ENCODE peak calls at places on chromosomes 3 and 15, in ten cellular contexts. One of them, this sample, is unnamed. For H3K4me1, the result is how much of the 10 kb centered on the place peaks cover.

GRCh38 chr3:23396746-23397145 is 193.6 kb downstream of the UBE2E2 start:
- DNase-seq in HepG2: no peak
- DNase-seq in adrenal gland: no peak
- DNase-seq in ovary: no peak
- DNase-seq in GM12878: no peak
- DNase-seq in gastrocnemius medialis: no peak
- DNase-seq in IMR-90: no peak
- DNase-seq in tibial nerve: no peak
- DNase-seq in Peyer's patch: no peak
- DNase-seq in A549: no peak
- DNase-seq in this sample: no peak

GRCh38 chr15:42064271-42064670 is 30.1 kb downstream of the PLA2G4D start:
- DNase-seq in HepG2: no peak
- DNase-seq in adrenal gland: no peak
- DNase-seq in ovary: no peak
- DNase-seq in GM12878: no peak
- DNase-seq in gastrocnemius medialis: no peak
- DNase-seq in IMR-90: no peak
- DNase-seq in tibial nerve: no peak
- DNase-seq in Peyer's patch: no peak
- DNase-seq in A549: no peak
- DNase-seq in this sample: no peak

GRCh38 chr15:71189723-71190122 is 74.5 kb downstream of the THSD4 start:
- DNase-seq in HepG2: no peak
- DNase-seq in adrenal gland: no peak
- DNase-seq in ovary: no peak
- DNase-seq in GM12878: no peak
- DNase-seq in gastrocnemius medialis: no peak
- DNase-seq in IMR-90: peak
- DNase-seq in tibial nerve: no peak
- DNase-seq in Peyer's patch: no peak
- DNase-seq in A549: no peak
- DNase-seq in this sample: no peak

GRCh38 chr3:61521229-61521628 is 40.1 kb upstream of the PTPRG start:
- DNase-seq in HepG2: no peak
- DNase-seq in adrenal gland: no peak
- DNase-seq in ovary: no peak
- DNase-seq in GM12878: peak
- DNase-seq in gastrocnemius medialis: no peak
- DNase-seq in IMR-90: no peak
- DNase-seq in tibial nerve: no peak
- DNase-seq in Peyer's patch: no peak
- DNase-seq in A549: no peak
- DNase-seq in this sample: no peak

GRCh38 chr3:141421639-141422319 is 53.5 kb downstream of the ZBTB38 start:
- DNase-seq in HepG2: no peak
- DNase-seq in adrenal gland: no peak
- DNase-seq in ovary: no peak
- DNase-seq in GM12878: no peak
- DNase-seq in gastrocnemius medialis: no peak
- DNase-seq in IMR-90: peak
- DNase-seq in tibial nerve: no peak
- DNase-seq in Peyer's patch: no peak
- DNase-seq in A549: peak
- DNase-seq in this sample: no peak

GRCh38 chr3:141493152-141493551 is 6.3 kb downstream of the RASA2 start:
- DNase-seq in HepG2: no peak
- DNase-seq in adrenal gland: no peak
- DNase-seq in ovary: no peak
- DNase-seq in GM12878: no peak
- DNase-seq in gastrocnemius medialis: no peak
- DNase-seq in IMR-90: no peak
- DNase-seq in tibial nerve: no peak
- DNase-seq in Peyer's patch: no peak
- DNase-seq in A549: no peak
- DNase-seq in this sample: no peak

GRCh38 chr3:46187876-46188275 is 20.2 kb downstream of the CCR1 start:
- DNase-seq in HepG2: no peak
- DNase-seq in adrenal gland: no peak
- DNase-seq in ovary: no peak
- DNase-seq in GM12878: no peak
- DNase-seq in gastrocnemius medialis: no peak
- DNase-seq in IMR-90: peak
- DNase-seq in tibial nerve: no peak
- DNase-seq in Peyer's patch: no peak
- DNase-seq in A549: peak
- DNase-seq in this sample: no peak

GRCh38 chr15:74315626-74316025 is 51.8 kb downstream of the CYP11A1 start:
- DNase-seq in HepG2: no peak
- DNase-seq in adrenal gland: no peak
- DNase-seq in ovary: no peak
- DNase-seq in GM12878: peak
- DNase-seq in gastrocnemius medialis: no peak
- DNase-seq in IMR-90: no peak
- DNase-seq in tibial nerve: no peak
- DNase-seq in Peyer's patch: no peak
- DNase-seq in A549: no peak
- DNase-seq in this sample: no peak

GRCh38 chr15:31405200-31405929 is 78.7 kb downstream of the KLF13 start:
- DNase-seq in HepG2: peak
- DNase-seq in adrenal gland: no peak
- DNase-seq in ovary: no peak
- DNase-seq in GM12878: no peak
- DNase-seq in gastrocnemius medialis: no peak
- DNase-seq in IMR-90: peak
- DNase-seq in tibial nerve: no peak
- DNase-seq in Peyer's patch: no peak
- DNase-seq in A549: peak
- DNase-seq in this sample: no peak

GRCh38 chr3:194617827-194618226 is 15.4 kb downstream of the TMEM44 start:
- DNase-seq in HepG2: no peak
- DNase-seq in adrenal gland: no peak
- DNase-seq in ovary: no peak
- DNase-seq in GM12878: no peak
- DNase-seq in gastrocnemius medialis: no peak
- DNase-seq in IMR-90: peak
- DNase-seq in tibial nerve: no peak
- DNase-seq in Peyer's patch: no peak
- DNase-seq in A549: no peak
- DNase-seq in this sample: no peak

GRCh38 chr3:52527732-52528595 is 5.7 kb downstream of the NT5DC2 start:
- DNase-seq in HepG2: no peak
- DNase-seq in adrenal gland: no peak
- DNase-seq in ovary: peak
- DNase-seq in GM12878: no peak
- DNase-seq in gastrocnemius medialis: no peak
- DNase-seq in IMR-90: no peak
- DNase-seq in tibial nerve: peak
- DNase-seq in Peyer's patch: peak
- DNase-seq in A549: no peak
- DNase-seq in this sample: no peak
- H3K4me1 ChIP-seq in HepG2: under half
- H3K4me1 ChIP-seq in adrenal gland: half or more
- H3K4me1 ChIP-seq in ovary: under half
- H3K4me1 ChIP-seq in GM12878: under half
- H3K4me1 ChIP-seq in gastrocnemius medialis: under half
- H3K4me1 ChIP-seq in IMR-90: under half
- H3K4me1 ChIP-seq in tibial nerve: under half
- H3K4me1 ChIP-seq in Peyer's patch: under half
- H3K4me1 ChIP-seq in A549: under half
- H3K4me1 ChIP-seq in this sample: half or more

GRCh38 chr15:43107741-43108140 is 1.9 kb upstream of the UBR1 start:
- DNase-seq in HepG2: no peak
- DNase-seq in adrenal gland: no peak
- DNase-seq in ovary: no peak
- DNase-seq in GM12878: no peak
- DNase-seq in gastrocnemius medialis: no peak
- DNase-seq in IMR-90: no peak
- DNase-seq in tibial nerve: no peak
- DNase-seq in Peyer's patch: no peak
- DNase-seq in A549: no peak
- DNase-seq in this sample: no peak

GRCh38 chr15:43104426-43104825 is 1.4 kb downstream of the UBR1 start:
- DNase-seq in HepG2: peak
- DNase-seq in adrenal gland: no peak
- DNase-seq in ovary: no peak
- DNase-seq in GM12878: no peak
- DNase-seq in gastrocnemius medialis: no peak
- DNase-seq in IMR-90: peak
- DNase-seq in tibial nerve: no peak
- DNase-seq in Peyer's patch: no peak
- DNase-seq in A549: no peak
- DNase-seq in this sample: no peak

GRCh38 chr15:43105077-43105769 is 615 bp downstream of the UBR1 start:
- DNase-seq in HepG2: peak
- DNase-seq in adrenal gland: peak
- DNase-seq in ovary: no peak
- DNase-seq in GM12878: no peak
- DNase-seq in gastrocnemius medialis: no peak
- DNase-seq in IMR-90: peak
- DNase-seq in tibial nerve: no peak
- DNase-seq in Peyer's patch: peak
- DNase-seq in A549: peak
- DNase-seq in this sample: no peak

GRCh38 chr15:43106486-43106829 is 620 bp upstream of the UBR1 start:
- DNase-seq in HepG2: no peak
- DNase-seq in adrenal gland: no peak
- DNase-seq in ovary: no peak
- DNase-seq in GM12878: no peak
- DNase-seq in gastrocnemius medialis: no peak
- DNase-seq in IMR-90: no peak
- DNase-seq in tibial nerve: no peak
- DNase-seq in Peyer's patch: no peak
- DNase-seq in A549: no peak
- DNase-seq in this sample: no peak

GRCh38 chr15:43105778-43106485 is at the start of gene UBR1:
- DNase-seq in HepG2: peak
- DNase-seq in adrenal gland: peak
- DNase-seq in ovary: peak
- DNase-seq in GM12878: peak
- DNase-seq in gastrocnemius medialis: peak
- DNase-seq in IMR-90: peak
- DNase-seq in tibial nerve: peak
- DNase-seq in Peyer's patch: peak
- DNase-seq in A549: peak
- DNase-seq in this sample: peak
- TF ChIP-seq POLR2A in HepG2: peak
- TF ChIP-seq POLR2A in adrenal gland: peak
- TF ChIP-seq POLR2A in ovary: peak
- TF ChIP-seq POLR2A in GM12878: peak
- TF ChIP-seq POLR2A in gastrocnemius medialis: peak
- TF ChIP-seq POLR2A in IMR-90: peak
- TF ChIP-seq POLR2A in tibial nerve: peak
- TF ChIP-seq POLR2A in Peyer's patch: no peak
- TF ChIP-seq POLR2A in A549: peak
- TF ChIP-seq POLR2A in this sample: peak

GRCh38 chr15:90418627-90419026 is 30.6 kb downstream of the IQGAP1 start:
- DNase-seq in HepG2: no peak
- DNase-seq in adrenal gland: no peak
- DNase-seq in ovary: no peak
- DNase-seq in GM12878: no peak
- DNase-seq in gastrocnemius medialis: no peak
- DNase-seq in IMR-90: no peak
- DNase-seq in tibial nerve: no peak
- DNase-seq in Peyer's patch: no peak
- DNase-seq in A549: no peak
- DNase-seq in this sample: no peak

GRCh38 chr15:90413411-90414379 is 25.7 kb downstream of the IQGAP1 start:
- DNase-seq in HepG2: no peak
- DNase-seq in adrenal gland: peak
- DNase-seq in ovary: no peak
- DNase-seq in GM12878: no peak
- DNase-seq in gastrocnemius medialis: no peak
- DNase-seq in IMR-90: peak
- DNase-seq in tibial nerve: no peak
- DNase-seq in Peyer's patch: no peak
- DNase-seq in A549: peak
- DNase-seq in this sample: no peak

GRCh38 chr15:90412356-90413194 is 24.5 kb downstream of the IQGAP1 start:
- DNase-seq in HepG2: no peak
- DNase-seq in adrenal gland: peak
- DNase-seq in ovary: no peak
- DNase-seq in GM12878: peak
- DNase-seq in gastrocnemius medialis: no peak
- DNase-seq in IMR-90: peak
- DNase-seq in tibial nerve: no peak
- DNase-seq in Peyer's patch: no peak
- DNase-seq in A549: peak
- DNase-seq in this sample: no peak

GRCh38 chr15:90411176-90411575 is 23.1 kb downstream of the IQGAP1 start:
- DNase-seq in HepG2: no peak
- DNase-seq in adrenal gland: no peak
- DNase-seq in ovary: no peak
- DNase-seq in GM12878: no peak
- DNase-seq in gastrocnemius medialis: no peak
- DNase-seq in IMR-90: no peak
- DNase-seq in tibial nerve: no peak
- DNase-seq in Peyer's patch: no peak
- DNase-seq in A549: no peak
- DNase-seq in this sample: no peak

DNA sequence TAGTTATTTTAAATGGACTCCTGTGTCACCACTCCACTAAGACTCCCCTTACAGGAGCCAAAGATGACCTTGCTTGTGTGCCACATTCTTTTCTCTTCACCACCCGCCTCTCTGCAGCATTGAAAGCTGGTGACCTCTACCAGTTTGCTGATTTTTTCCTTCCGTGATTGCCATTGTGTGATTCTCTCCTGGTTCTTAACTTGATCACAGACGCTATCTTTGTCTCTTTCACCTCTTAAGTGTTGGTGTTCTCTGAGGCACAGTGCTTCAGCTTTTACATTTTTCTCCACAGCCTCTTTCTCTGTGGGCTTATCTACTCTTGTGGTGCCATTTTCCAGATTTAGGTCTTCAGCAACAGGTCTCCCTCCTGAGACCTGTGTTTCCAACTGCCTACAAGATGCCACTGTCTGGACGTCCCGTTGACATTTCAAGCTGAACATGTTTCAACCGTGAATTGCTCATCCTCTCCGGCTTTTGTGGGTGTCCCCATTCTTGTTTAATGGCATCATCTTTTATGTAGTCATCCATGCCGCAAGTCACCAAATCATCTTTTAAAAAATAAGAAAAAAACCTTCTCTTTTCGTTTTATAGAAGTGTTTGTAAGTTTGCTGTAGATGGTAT is 26.5 kb downstream of the IQGAP1 start:
- DNase-seq in HepG2: no peak
- DNase-seq in adrenal gland: peak
- DNase-seq in ovary: no peak
- DNase-seq in GM12878: no peak
- DNase-seq in gastrocnemius medialis: no peak
- DNase-seq in IMR-90: peak
- DNase-seq in tibial nerve: no peak
- DNase-seq in Peyer's patch: no peak
- DNase-seq in A549: peak
- DNase-seq in this sample: no peak
- H3K4me1 ChIP-seq in HepG2: under half
- H3K4me1 ChIP-seq in adrenal gland: half or more
- H3K4me1 ChIP-seq in ovary: under half
- H3K4me1 ChIP-seq in GM12878: under half
- H3K4me1 ChIP-seq in gastrocnemius medialis: half or more
- H3K4me1 ChIP-seq in IMR-90: under half
- H3K4me1 ChIP-seq in tibial nerve: under half
- H3K4me1 ChIP-seq in Peyer's patch: under half
- H3K4me1 ChIP-seq in A549: half or more
- H3K4me1 ChIP-seq in this sample: half or more

GRCh38 chr3:40524571-40525285 is at the start of gene ZNF621:
- DNase-seq in HepG2: peak
- DNase-seq in adrenal gland: peak
- DNase-seq in ovary: peak
- DNase-seq in GM12878: peak
- DNase-seq in gastrocnemius medialis: peak
- DNase-seq in IMR-90: peak
- DNase-seq in tibial nerve: peak
- DNase-seq in Peyer's patch: peak
- DNase-seq in A549: peak
- DNase-seq in this sample: peak
- TF ChIP-seq POLR2A in HepG2: peak
- TF ChIP-seq POLR2A in adrenal gland: peak
- TF ChIP-seq POLR2A in ovary: peak
- TF ChIP-seq POLR2A in GM12878: peak
- TF ChIP-seq POLR2A in gastrocnemius medialis: peak
- TF ChIP-seq POLR2A in IMR-90: peak
- TF ChIP-seq POLR2A in tibial nerve: peak
- TF ChIP-seq POLR2A in Peyer's patch: peak
- TF ChIP-seq POLR2A in A549: peak
- TF ChIP-seq POLR2A in this sample: peak

This sample was measured in esophagus squamous epithelium.